ENCODE peak calls at places on chromosomes 13 and 19, in six cellular contexts. I is GM23338; S is adrenal gland; B is tibial nerve; D is caudate nucleus; T is CD4-positive, alpha-beta T cell. M is an unnamed sample.

GRCh38 chr19:572891-573825 is 762 bp downstream of the BSG start:
- DNase-seq in T (no peak), B (no peak), S (peak), D (peak), I (peak), M (peak)

GRCh38 chr13:95437561-95437960 is 115.0 kb upstream of the CLDN10 start:
- DNase-seq in D (no peak), S (peak), T (no peak), B (no peak), I (no peak), M (no peak)

GRCh38 chr19:20038358-20039202 is 725 bp downstream of the ZNF682 start:
- DNase-seq in T (peak), B (no peak), I (no peak), D (no peak), S (no peak), M (no peak)

GRCh38 chr13:77502104-77502720 is 33.3 kb upstream of the SCEL start:
- DNase-seq in D (no peak), S (no peak), B (no peak), I (no peak), T (no peak), M (no peak)

GRCh38 chr19:6752257-6753177 is 13.0 kb downstream of the TRIP10 start:
- DNase-seq in D (no peak), I (peak), T (no peak), S (peak), B (no peak), M (no peak)

GRCh38 chr13:37486171-37486661 is 112.4 kb downstream of the POSTN start:
- DNase-seq in S (no peak), D (no peak), I (no peak), B (no peak), T (no peak), M (no peak)

GRCh38 chr19:19134687-19135158 is 3.6 kb downstream of the TMEM161A start:
- DNase-seq in S (peak), I (peak), D (no peak), T (peak), B (no peak), M (no peak)

GRCh38 chr19:31534231-31534630 is 185.0 kb upstream of the TSHZ3 start:
- DNase-seq in D (no peak), S (no peak), T (no peak), I (no peak), B (no peak), M (no peak)

GRCh38 chr13:40682449-40683240 is 16.2 kb upstream of the FOXO1 start:
- DNase-seq in I (peak), T (no peak), B (no peak), D (no peak), S (no peak), M (no peak)

GRCh38 chr13:62171697-62172096 is 756.0 kb upstream of the PCDH20 start:
- DNase-seq in B (no peak), D (no peak), I (no peak), S (no peak), T (no peak), M (no peak)

GRCh38 chr13:108777421-108778420 is 148.3 kb downstream of the MYO16 start:
- DNase-seq in B (no peak), D (no peak), I (peak), S (no peak), T (no peak), M (no peak)

GRCh38 chr19:48737360-48737998 is 2.9 kb downstream of the RASIP1 start:
- DNase-seq in T (no peak), I (peak), S (peak), B (no peak), D (no peak), M (no peak)

GRCh38 chr13:29925457-29925856 is 75.0 kb upstream of the UBL3 start:
- DNase-seq in B (peak), T (no peak), D (peak), S (peak), I (no peak), M (peak)

GRCh38 chr13:39226359-39226758 is 188.1 kb downstream of the NHLRC3 start:
- DNase-seq in B (no peak), T (no peak), S (no peak), I (peak), D (no peak), M (no peak)

GRCh38 chr19:15702590-15702930 is 25.3 kb upstream of the OR10H2 start:
- DNase-seq in S (peak), D (no peak), I (peak), T (no peak), B (peak), M (peak)

GRCh38 chr19:1624458-1624857 is 19.2 kb upstream of the UQCR11 start:
- DNase-seq in B (no peak), I (peak), S (peak), D (peak), T (peak), M (peak)

GRCh38 chr13:80116107-80116506 is 224.8 kb downstream of the SPRY2 start:
- DNase-seq in I (no peak), S (no peak), B (no peak), T (no peak), D (peak), M (no peak)

GRCh38 chr13:25468330-25469178 is 96.8 kb downstream of the ATP8A2 start:
- DNase-seq in D (peak), S (peak), B (no peak), I (peak), T (no peak), M (no peak)

GRCh38 chr19:748274-748598 is 2.7 kb upstream of the MISP start:
- DNase-seq in B (no peak), S (no peak), T (no peak), I (no peak), D (no peak), M (peak)

GRCh38 chr13:42970824-42971669 is 21.0 kb downstream of the EPSTI1 start:
- DNase-seq in S (peak), I (peak), B (no peak), D (peak), T (peak), M (peak)

GRCh38 chr13:48412100-48412556 is 785 bp downstream of the LPAR6 start:
- DNase-seq in D (no peak), B (no peak), I (peak), T (no peak), S (no peak), M (no peak)

GRCh38 chr19:33040994-33041827 is 23.5 kb downstream of the RHPN2 start:
- DNase-seq in I (no peak), T (no peak), D (peak), S (no peak), B (no peak), M (no peak)

GRCh38 chr13:22499919-22500318 is 680.9 kb upstream of the SGCG start:
- DNase-seq in T (no peak), B (no peak), D (no peak), S (no peak), I (no peak), M (no peak)

GRCh38 chr19:19661675-19662251 is 1.7 kb downstream of the ATP13A1 start:
- DNase-seq in B (no peak), I (no peak), S (no peak), T (peak), D (no peak), M (peak)

GRCh38 chr13:79679334-79679733 is 198.4 kb downstream of the NDFIP2 start:
- DNase-seq in S (peak), D (peak), B (peak), T (no peak), I (peak), M (peak)

GRCh38 chr13:100330662-100331061 is 241.8 kb downstream of the PCCA start:
- DNase-seq in I (no peak), D (no peak), B (no peak), T (no peak), S (no peak), M (no peak)

GRCh38 chr13:26678796-26679195 is 81.8 kb downstream of the GPR12 start:
- DNase-seq in I (peak), T (no peak), D (no peak), B (no peak), S (no peak), M (no peak)
- H3K27ac ChIP-seq in I (no peak), T (no peak), D (no peak), B (no peak), S (no peak), M (no peak)

GRCh38 chr13:59480398-59480797 is 683.3 kb downstream of the DIAPH3 start:
- DNase-seq in I (no peak), B (no peak), T (no peak), D (no peak), S (no peak), M (no peak)
- H3K27ac ChIP-seq in I (peak), B (no peak), T (no peak), D (no peak), S (no peak), M (no peak)

DNA sequence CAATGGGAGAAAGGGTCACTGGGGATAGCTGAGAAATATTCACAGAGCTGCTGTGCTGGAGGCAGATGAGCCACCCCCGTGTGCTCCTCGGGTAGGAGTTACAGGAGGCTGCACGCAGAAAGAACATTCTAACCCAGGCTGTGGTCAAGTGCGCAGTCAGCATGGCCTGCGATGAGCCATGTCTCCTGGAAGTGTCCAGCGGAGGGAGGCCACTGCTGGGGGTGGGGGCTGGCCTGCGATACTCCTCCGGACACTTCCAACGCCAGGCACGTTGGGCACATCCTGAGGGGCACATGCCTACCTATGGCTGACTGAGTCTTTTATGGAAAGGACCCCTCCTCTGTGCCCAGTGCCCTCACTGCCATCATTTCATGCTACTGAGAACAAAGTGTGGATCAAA is 55.9 kb downstream of the RAB20 start:
- DNase-seq in T (no peak), I (no peak), B (no peak), D (no peak), S (no peak), M (no peak)
- H3K27ac ChIP-seq in T (no peak), I (no peak), B (no peak), D (no peak), S (no peak), M (no peak)

DNA sequence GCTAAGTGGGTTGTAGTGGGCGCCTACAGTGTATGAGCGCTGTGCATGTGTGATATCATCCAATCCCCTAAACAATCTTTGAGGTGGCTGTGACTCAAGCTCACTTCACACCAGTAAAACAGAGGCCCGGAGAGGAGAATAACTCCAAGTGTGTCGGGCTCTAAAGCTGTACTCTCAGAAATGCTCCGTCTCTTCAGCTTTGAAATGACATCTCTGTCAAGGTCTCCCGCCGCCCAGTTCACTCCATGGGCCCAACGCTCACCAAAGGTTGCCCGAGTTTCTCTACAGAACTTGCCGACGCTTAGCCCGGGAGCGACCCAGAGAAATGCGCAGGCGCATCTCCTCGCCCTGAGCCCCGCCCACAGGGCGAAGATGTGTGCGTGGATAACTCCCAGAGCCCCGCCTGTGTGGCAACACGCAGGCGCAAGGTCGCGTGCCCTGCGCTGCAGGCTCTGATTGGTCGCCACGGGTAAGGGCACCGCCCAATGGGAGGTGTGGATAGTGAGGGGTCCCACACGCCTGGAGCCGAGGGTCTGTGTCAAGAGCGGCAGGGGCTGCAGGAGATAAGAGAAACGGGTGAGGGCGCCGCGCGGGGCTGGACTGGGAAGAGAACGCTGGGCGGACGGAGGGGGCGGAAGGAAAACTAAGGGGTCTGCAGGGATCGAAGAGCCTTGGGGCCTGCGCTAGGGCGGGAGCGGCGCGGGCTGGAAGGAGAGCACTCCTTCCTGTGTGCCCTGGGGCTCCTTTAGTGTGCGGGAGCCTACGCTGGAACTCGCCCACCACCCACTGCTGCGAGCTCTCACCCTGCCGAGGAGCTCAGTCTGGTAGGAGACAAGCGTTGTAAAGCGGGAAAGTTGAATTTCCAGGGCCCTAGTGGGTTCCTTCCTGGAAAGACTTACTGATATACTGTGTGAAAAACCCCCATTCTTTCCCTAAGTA is at the start of gene ZNF526:
- DNase-seq in B (peak), T (peak), D (peak), S (peak), I (peak), M (peak)
- H3K27ac ChIP-seq in B (peak), T (peak), D (peak), S (peak), I (peak), M (peak)

DNA sequence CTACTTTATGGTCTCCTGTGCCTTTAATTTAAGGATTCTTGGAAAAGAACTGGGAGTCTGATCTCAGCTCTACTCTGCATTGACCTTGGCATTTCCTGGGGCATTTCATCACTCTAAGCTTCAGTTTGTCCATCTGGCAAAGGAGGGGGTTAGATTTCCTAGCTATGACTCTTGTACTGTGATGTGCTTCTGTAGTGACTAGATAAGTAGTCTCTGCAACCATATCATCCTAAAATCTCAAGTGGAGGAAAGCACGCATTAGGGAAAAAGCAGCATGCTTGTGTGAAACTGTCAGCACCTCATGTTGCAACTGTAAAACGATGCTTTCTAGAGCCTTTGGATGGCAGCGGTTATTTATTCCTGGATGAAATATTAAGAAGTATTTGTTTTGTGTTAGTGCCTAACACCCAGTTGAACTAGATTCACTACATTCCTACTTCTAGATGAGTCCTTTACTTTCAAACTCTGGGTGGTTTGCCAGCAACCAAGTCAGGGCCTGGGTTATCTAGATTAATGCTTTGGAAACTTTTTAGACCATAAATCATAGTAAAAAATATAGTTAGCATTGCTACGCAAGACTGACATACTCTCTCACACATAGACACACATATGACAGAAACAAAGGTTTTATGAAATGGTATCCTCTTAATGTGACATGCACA is 6.8 kb downstream of the WDFY2 start:
- DNase-seq in S (peak), I (peak), T (no peak), D (no peak), B (no peak), M (no peak)
- H3K27ac ChIP-seq in S (peak), I (peak), T (no peak), D (no peak), B (peak), M (no peak)

DNA sequence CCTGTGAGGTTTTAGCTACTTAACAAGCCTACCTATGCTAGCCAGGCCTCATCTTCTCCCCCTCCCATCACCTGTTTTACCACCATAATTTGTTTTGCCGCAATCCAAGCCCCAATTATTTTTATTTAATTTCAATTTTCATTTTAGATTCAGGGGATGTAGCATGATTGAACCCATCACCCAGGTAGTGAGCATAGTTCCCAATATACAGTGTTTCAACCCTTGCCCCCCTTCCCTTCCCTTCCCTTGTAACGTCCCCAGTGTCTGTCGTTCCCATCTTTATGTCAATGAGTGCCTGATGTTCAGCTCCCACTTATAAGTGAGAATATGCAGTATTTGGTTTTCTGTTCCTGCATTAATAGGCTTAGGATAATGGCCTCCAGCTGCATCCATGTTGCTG is 885.0 kb downstream of the UQCRFS1 start:
- DNase-seq in T (no peak), B (no peak), S (no peak), D (no peak), I (no peak), M (no peak)
- H3K27ac ChIP-seq in T (no peak), B (no peak), S (no peak), D (no peak), I (no peak), M (no peak)

DNA sequence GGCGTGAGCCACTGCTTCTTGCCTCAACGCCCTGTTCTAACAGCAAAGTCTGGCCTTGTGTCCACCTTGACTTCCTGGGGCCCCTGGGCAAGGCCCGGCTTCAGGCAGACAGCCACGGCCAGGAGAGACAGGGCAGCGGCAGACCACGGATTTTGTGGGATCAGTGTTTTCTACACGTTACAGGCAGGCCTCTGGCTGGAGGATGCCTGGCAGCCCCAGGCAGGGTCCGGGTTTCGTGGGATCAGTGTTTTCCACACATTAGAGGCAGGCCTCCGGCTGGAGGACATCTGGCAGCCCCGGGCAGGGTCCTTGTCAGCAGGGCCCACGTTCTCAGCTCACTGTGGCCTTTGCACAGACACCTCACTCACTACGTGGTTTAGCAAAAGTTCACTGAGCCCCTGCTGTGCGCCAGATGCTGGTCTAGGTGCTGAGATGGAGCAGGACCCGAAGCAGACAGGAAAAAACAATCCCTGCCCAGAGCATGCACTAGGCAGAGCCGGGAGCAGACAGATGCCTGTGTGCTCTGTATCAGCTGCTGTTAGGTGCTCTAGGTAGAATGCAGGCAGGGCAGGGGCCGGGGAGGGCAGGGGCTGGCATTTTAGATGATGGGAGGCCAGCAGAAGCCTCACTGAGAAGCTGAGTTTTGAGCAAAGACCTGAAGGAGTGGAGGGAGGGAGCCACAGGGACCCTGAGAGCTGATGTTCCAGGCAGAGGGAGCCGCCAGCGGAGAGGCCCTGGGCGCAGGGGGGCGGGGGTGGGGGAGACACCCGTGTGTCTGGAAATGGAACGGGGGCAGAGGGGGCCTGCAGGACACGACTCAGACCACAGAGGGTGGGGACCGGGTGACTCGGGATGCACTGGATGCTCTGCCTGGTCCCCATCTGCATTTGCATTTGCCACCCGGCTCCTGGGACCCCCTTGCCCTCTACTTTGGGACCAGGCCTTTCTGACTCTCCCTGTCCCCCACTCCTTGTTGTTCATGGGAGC is 25.0 kb upstream of the NCCRP1 start:
- DNase-seq in T (no peak), B (no peak), D (no peak), I (no peak), S (no peak), M (no peak)
- H3K27ac ChIP-seq in T (no peak), B (no peak), D (no peak), I (no peak), S (no peak), M (no peak)

DNA sequence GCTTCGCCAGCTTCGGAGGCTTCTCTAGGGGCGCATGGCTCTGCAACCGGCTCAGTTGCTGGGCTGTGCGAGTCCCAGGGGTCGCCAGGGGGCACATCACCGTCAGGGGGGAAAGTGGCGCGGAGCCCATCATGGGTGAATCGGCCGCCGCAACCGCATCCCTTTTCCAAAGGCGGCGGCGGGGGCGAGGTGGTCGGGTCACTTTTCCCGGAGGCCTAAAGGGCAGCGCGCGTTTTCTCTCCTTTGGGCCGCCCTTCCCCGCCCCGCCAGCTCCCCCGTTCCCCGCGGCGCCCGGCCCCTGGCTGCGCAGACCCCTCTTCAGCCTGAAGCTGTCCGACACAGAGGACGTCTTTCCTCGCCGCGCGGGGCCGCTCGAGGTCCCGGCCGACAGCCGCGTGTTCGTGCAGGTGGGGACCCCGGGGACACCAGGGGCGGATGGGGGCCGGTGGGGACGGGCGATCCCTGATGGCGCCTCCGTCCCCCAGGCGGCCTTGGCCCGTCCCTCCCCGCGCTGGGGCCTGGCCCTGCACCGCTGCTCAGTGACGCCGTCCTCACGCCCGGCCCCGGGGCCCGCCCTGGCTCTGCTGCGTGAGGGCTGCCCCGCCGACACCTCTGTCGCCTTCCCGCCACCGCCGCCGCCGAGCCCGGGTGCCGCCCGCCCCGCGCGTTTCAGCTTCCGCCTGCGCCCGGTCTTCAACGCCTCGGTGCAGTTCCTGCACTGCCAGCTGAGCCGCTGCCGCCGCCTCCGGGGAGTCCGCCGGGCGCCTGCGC is 1.7 kb downstream of the TGFBR3L start:
- DNase-seq in I (peak), S (no peak), D (peak), T (peak), B (no peak), M (peak)
- H3K27ac ChIP-seq in I (no peak), S (no peak), D (no peak), T (no peak), B (no peak), M (peak)